ENCODE peak calls at places on chromosomes 13 and 19, in five cellular contexts. L is HepG2, J is SK-N-SH, I is K562, W is GM12878. U is an unnamed sample. For H3K9me3, the result is how much of the 10 kb centered on the place peaks cover.

GRCh38 chr19:40612831-40613668 is 11.9 kb downstream of the LTBP4 start:
- DNase-seq in J (peak), W (no peak), I (peak), L (no peak), U (peak)

GRCh38 chr19:17753976-17754375 is 2.7 kb downstream of the FCHO1 start:
- DNase-seq in W (no peak), J (no peak), I (no peak), L (no peak), U (no peak)

GRCh38 chr19:57903298-57904174 is 12.9 kb downstream of the ZNF417 start:
- DNase-seq in I (peak), J (peak), L (peak), W (no peak), U (peak)

GRCh38 chr19:19588546-19588945 is 29.9 kb downstream of the PBX4 start:
- DNase-seq in J (no peak), I (no peak), W (no peak), L (no peak), U (peak)

GRCh38 chr19:19643158-19644053 is at the start of gene GMIP:
- DNase-seq in J (peak), W (no peak), L (peak), I (peak), U (peak)

GRCh38 chr13:87123987-87124784 is 547.0 kb upstream of the SLITRK5 start:
- DNase-seq in J (no peak), L (peak), W (no peak), I (no peak), U (peak)

GRCh38 chr13:102651392-102651791 is 43.5 kb downstream of the METTL21C start:
- DNase-seq in I (no peak), L (no peak), W (no peak), J (no peak), U (no peak)

GRCh38 chr13:104006625-104007061 is 940.4 kb upstream of the SLC10A2 start:
- DNase-seq in I (no peak), J (peak), L (no peak), W (no peak), U (no peak)

GRCh38 chr13:52646967-52647366 is 4.7 kb downstream of the HNRNPA1L2 start:
- DNase-seq in L (no peak), W (no peak), I (no peak), J (no peak), U (no peak)

GRCh38 chr13:22332411-22332810 is 661.5 kb downstream of the FGF9 start:
- DNase-seq in L (no peak), I (no peak), W (no peak), J (no peak), U (no peak)

DNA sequence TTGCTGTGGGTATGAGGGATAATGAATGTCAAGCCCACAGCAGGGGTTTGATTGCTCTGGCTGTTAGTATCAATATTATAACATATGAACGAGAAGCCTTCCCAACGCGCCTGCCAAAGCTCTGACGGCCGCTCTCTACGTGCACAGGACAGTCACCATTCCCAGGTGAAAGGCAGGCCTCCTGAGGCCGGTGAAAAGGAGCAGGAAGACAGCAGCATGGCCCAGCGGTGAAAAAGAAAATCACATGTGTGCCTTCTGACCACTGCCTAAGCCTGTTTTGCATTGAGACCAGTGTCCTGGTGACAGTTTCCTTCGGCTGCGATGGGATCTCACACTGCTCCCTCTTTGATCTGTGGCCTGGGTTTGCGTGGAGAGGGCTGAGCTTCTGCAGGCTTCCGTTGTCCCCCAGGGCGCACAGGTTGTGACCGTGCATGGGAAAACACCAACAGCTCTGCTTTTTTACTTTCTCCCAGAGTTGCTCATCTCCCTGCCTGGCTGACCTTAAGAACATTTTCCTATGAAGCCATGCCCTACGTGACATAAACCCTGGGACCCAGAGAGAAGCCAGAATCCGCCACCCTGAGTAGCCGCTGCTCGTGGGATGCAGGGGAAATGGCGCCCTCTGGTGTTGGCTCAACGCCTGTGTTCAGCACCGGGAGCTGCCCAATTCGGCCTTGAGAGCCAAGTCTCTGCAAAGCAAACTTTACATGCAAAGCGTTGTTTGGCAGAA is 112.0 kb upstream of the GPR12 start:
- DNase-seq in J (peak), I (peak), W (no peak), L (peak), U (peak)
- TF ChIP-seq SMC3 in J (peak), I (peak), W (peak), L (peak), U (peak)

GRCh38 chr13:20415288-20415644 is 110.4 kb downstream of the CRYL1 start:
- DNase-seq in J (no peak), L (no peak), W (no peak), I (no peak), U (no peak)

GRCh38 chr13:20416223-20416622 is 109.4 kb downstream of the CRYL1 start:
- DNase-seq in W (no peak), I (no peak), L (no peak), J (no peak), U (no peak)

GRCh38 chr13:20412761-20413355 is 112.8 kb downstream of the CRYL1 start:
- DNase-seq in W (no peak), J (no peak), L (no peak), I (no peak), U (no peak)

GRCh38 chr13:20414475-20415287 is 111.0 kb downstream of the CRYL1 start:
- DNase-seq in W (no peak), I (no peak), J (peak), L (no peak), U (no peak)

DNA sequence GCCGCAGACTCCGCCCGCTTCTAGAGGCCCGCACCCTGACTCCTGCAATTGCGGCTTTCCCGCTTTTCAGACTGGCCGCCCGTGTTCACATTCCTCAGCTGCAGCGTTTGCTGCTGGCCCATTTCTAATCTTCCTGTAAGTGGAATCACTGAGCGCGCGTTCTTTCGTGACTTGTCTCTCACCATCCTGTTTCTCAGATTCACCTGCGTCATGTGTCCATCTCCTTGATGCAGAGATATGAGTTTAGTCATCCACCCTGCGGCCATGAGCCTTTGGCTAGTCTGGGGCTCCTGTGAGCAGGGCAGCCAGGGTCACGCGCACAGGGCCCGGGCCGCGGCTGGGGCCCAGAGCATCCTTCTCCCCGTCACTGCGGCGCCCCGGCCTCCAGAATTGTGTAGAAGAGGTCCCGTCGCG is 110.0 kb downstream of the CRYL1 start:
- DNase-seq in W (no peak), I (no peak), L (no peak), J (no peak), U (no peak)
- TF ChIP-seq CHD2 in W (no peak), I (no peak), L (no peak), J (no peak), U (no peak)

GRCh38 chr13:66459143-66459542 is 771.0 kb downstream of the PCDH9 start:
- DNase-seq in J (no peak), L (no peak), I (no peak), W (no peak), U (no peak)
- H3K9me3 ChIP-seq in J (under half), L (under half), I (under half), W (under half), U (under half)

GRCh38 chr13:51523082-51523518 is 61.2 kb upstream of the WDFY2 start:
- DNase-seq in J (peak), I (no peak), L (peak), W (no peak), U (no peak)

GRCh38 chr13:51519839-51520238 is 64.4 kb upstream of the WDFY2 start:
- DNase-seq in W (no peak), I (no peak), J (no peak), L (peak), U (peak)

GRCh38 chr13:51524312-51524711 is 60.0 kb upstream of the WDFY2 start:
- DNase-seq in L (peak), I (no peak), J (no peak), W (no peak), U (peak)

GRCh38 chr13:51518847-51519246 is 65.4 kb upstream of the WDFY2 start:
- DNase-seq in L (no peak), I (no peak), J (no peak), W (no peak), U (no peak)

GRCh38 chr13:51520524-51520923 is 63.7 kb upstream of the WDFY2 start:
- DNase-seq in J (no peak), L (peak), I (no peak), W (no peak), U (no peak)
- TF ChIP-seq SMC3 in J (no peak), L (no peak), I (no peak), W (no peak), U (no peak)

DNA sequence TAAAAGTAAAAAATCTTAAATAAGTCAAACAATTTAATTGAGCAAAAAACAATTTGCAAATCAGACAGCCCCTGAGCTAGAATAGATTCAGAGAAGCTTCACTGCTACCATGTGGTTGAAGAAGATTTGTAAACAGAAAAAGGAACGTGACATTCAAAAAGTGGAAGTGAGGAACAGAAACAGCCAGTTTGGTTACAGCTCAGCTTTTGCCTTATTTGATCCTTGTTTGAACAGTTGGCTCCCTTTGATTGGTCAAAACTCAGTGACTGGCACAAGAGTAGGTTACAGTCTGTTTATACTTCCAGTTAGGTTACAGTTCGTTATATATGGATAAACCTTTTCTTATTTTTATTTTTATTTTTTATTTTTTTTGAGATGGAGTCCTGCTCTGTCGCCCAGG is 5.8 kb downstream of the ZNF221 start:
- DNase-seq in J (no peak), W (no peak), I (no peak), L (no peak), U (no peak)
- TF ChIP-seq CHD2 in J (no peak), W (no peak), I (no peak), L (no peak), U (no peak)

DNA sequence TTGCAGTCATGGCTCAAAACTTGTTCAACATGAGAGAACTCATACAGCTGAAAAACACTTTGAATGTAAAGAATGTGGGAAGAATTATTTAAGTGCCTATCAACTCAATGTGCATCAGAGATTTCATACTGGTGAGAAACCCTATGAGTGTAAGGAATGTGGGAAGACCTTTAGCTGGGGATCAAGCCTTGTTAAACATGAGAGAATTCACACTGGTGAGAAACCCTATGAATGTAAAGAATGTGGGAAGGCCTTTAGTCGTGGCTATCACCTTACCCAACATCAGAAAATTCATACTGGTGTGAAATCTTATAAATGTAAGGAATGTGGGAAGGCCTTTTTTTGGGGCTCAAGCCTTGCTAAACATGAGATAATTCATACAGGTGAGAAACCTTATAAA is 20.1 kb downstream of the ZNF283 start:
- DNase-seq in W (no peak), I (no peak), J (no peak), L (no peak), U (no peak)
- H3K9me3 ChIP-seq in W (under half), I (under half), J (under half), L (half or more), U (half or more)

U was measured in A549.